ENCODE peak calls at places on chromosome 19, in four cellular contexts. Z is ovary, C is uterus, E is heart right ventricle. I is an unnamed sample. For H3K36me3, the result is how much of the 10 kb centered on the place peaks cover.

GRCh38 chr19:6023085-6023682 is 45.2 kb upstream of the RANBP3 start:
- DNase-seq in Z (no peak), C (no peak), E (no peak), I (no peak)

GRCh38 chr19:38655148-38655824 is 7.8 kb downstream of the ACTN4 start:
- DNase-seq in Z (no peak), C (no peak), E (no peak), I (no peak)

GRCh38 chr19:14073925-14074838 is 1.6 kb downstream of the MISP3 start:
- DNase-seq in Z (no peak), C (no peak), E (no peak), I (no peak)

GRCh38 chr19:41445575-41445974 is 2.6 kb downstream of the ERICH4 start:
- DNase-seq in Z (no peak), C (no peak), E (no peak), I (no peak)

GRCh38 chr19:41795031-41795461 is 1.3 kb upstream of the CEACAM3 start:
- DNase-seq in Z (no peak), C (no peak), E (peak), I (no peak)

GRCh38 chr19:2722541-2723344 is 1.6 kb upstream of the DIRAS1 start:
- DNase-seq in Z (peak), C (peak), E (peak), I (peak)

GRCh38 chr19:401836-402535 is 7.0 kb downstream of the C2CD4C start:
- DNase-seq in Z (no peak), C (peak), E (no peak), I (no peak)

GRCh38 chr19:48648134-48648533 is 2.1 kb upstream of the CA11 start:
- DNase-seq in Z (no peak), C (no peak), E (no peak), I (no peak)

GRCh38 chr19:52691737-52692136 is 43.1 kb downstream of the ZNF611 start:
- DNase-seq in Z (no peak), C (no peak), E (no peak), I (no peak)

GRCh38 chr19:11208526-11209471 is 11.5 kb upstream of the KANK2 start:
- DNase-seq in Z (no peak), C (no peak), E (no peak), I (no peak)

GRCh38 chr19:56312787-56313343 is 1.8 kb downstream of the ZSCAN5A start:
- DNase-seq in Z (no peak), C (no peak), E (no peak), I (no peak)

GRCh38 chr19:10568444-10568825 is 344 bp downstream of the CDKN2D start:
- DNase-seq in Z (no peak), C (no peak), E (peak), I (no peak)

GRCh38 chr19:1401138-1401888 is at the start of gene GAMT:
- DNase-seq in Z (no peak), C (no peak), E (no peak), I (peak)

GRCh38 chr19:54137913-54138776 is 583 bp downstream of the CNOT3 start:
- DNase-seq in Z (no peak), C (no peak), E (no peak), I (no peak)

GRCh38 chr19:42172261-42172660 is 40.0 kb upstream of the POU2F2 start:
- DNase-seq in Z (no peak), C (no peak), E (no peak), I (no peak)

GRCh38 chr19:15223649-15224371 is 8.4 kb downstream of the EPHX3 start:
- DNase-seq in Z (no peak), C (no peak), E (no peak), I (no peak)

GRCh38 chr19:15213715-15214381 is 13.1 kb upstream of the NOTCH3 start:
- DNase-seq in Z (peak), C (peak), E (peak), I (peak)

GRCh38 chr19:15222738-15223648 is 9.3 kb downstream of the EPHX3 start:
- DNase-seq in Z (peak), C (peak), E (peak), I (peak)

GRCh38 chr19:15216363-15216762 is 15.6 kb upstream of the NOTCH3 start:
- DNase-seq in Z (no peak), C (no peak), E (no peak), I (no peak)

DNA sequence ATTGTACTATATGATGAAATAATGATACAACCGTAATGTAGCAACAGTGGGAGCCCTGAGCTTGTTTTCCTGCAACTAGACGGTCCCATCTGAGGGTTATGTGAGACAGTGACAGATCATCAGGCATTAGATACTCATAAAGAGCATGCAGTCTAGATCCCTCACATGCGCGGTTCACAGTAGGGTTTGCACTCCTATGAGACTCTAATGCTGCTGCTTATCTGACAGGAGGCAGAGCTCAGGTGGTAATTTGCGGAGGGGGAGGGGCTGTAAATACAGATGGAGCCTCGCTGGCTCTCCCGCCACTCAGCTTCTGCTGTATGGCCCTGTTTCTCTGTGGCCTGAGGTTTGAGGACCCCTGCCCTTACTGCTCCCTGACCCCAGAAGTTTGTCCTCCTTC is 13.7 kb downstream of the EPHX3 start:
- DNase-seq in Z (no peak), C (no peak), E (no peak), I (no peak)
- H3K36me3 ChIP-seq in Z (under half), C (under half), E (under half), I (under half)

DNA sequence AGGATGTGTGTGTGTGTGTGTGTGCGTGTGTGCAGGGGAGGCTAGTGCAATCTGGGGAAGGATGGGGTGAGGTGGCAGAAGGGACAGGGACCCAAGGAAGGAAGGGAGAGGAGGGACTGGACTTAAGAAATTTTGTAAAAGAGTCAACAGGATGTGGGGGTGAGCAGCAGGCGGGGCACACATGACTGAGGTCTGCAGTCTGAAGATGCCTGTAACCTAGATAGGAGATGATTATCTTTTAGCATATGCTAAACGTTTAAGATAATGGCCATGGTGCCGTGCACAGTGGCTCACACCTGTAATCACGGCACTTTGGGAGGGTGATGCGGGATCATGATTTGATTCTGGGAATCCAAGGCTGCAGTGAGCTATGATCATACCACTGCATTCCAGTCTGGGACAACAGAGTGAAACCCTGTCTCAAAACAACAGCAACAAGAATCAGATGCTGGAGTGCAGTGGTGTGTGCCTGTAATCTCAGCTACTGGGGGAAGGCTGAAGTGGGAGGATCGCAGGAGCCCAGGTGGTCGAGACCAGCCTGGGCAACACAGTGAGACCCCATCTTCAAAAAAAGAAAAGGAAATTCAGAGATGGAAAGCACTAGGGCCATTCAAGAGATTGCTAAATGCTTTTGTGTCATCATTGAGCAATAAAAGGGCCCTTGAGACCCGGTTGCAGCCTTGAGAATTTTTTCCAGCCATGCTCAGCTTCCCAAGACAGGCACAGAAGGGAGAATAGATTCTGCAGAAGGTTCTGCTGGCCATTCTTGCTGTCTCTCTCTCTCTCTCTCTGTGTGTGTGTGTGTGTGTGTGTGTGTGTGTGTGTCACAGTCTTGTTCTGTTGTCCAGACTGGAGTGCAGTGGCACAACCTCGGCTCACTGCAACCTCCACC is 3.8 kb upstream of the ZNF414 start:
- DNase-seq in Z (no peak), C (no peak), E (no peak), I (no peak)
- H3K27ac ChIP-seq in Z (no peak), C (no peak), E (peak), I (peak)

DNA sequence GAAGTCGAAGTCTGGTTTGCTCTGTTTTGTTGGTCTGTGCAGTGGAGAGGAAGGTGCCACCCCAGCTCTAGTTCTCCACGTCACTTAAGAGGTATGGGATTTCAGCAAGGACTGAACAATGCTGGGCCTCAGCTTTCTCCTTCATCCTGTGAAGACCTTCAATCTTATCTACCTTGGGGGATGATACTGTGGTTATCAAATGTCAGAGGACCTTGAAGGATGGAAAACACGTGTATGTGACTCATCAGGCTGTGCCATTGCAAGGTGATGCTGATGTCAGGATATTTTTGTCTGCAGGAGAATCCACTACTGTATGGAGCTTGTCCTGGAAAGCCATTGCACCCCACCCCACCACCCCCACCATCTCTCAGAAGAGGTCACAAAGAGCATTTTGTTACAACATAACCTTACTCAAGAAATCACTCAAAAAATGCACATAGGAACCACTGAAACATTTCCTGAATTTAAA is 81.4 kb upstream of the UQCRFS1 start:
- DNase-seq in Z (no peak), C (no peak), E (no peak), I (no peak)
- H3K36me3 ChIP-seq in Z (under half), C (under half), E (under half), I (under half)

DNA sequence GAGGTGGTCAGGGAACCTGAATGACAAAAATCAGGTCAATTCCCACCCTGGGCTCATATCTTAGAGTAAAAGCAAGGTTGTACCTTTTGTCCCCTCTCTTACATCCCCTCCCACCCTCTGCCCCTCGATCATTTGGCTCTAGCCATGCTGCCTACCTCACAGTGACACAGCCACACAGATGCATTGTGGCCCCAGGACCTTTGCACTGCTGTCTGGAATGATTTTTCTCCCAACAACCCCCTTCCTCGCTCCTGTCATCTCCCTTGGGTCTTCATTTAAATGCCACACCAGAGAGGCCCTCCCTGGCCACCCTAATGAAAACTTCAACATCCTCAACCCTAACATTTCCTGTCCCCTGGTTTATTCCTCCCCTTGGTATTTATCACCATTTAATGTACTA is 4.3 kb downstream of the MYH14 start:
- DNase-seq in Z (no peak), C (no peak), E (no peak), I (no peak)
- H3K27ac ChIP-seq in Z (no peak), C (no peak), E (no peak), I (no peak)

DNA sequence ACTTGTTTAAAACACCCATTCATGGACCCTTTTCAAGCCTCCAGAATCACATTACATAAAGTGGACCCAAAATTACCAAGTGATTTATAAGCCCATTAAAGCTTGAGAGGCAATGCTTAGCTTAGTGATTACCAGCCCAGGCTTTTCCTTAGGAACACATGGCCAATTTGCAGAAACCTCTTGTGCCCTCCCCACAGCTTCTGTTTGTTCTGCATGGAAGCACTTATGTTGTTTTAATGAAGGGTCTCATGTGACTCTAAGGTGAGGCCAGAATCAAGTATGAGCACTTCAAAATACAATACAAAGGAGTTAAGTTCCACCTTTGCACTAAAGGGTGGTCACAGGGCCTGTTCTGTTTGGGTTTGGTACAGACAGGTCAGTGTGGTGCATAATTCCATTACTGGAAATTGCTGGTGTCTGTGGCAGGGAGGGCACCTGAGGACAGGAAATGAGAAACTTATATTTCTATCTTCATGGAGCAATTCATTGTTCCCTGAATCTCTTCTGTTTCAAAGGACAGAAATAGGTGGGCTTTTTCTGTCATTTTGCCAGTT is 15.3 kb downstream of the ZNF486 start:
- DNase-seq in Z (no peak), C (no peak), E (no peak), I (no peak)
- H3K36me3 ChIP-seq in Z (under half), C (under half), E (under half), I (under half)

GRCh38 chr19:4695224-4695731 is 25.1 kb upstream of the MYDGF start:
- DNase-seq in Z (no peak), C (peak), E (no peak), I (peak)
- H3K27ac ChIP-seq in Z (no peak), C (peak), E (peak), I (peak)

GRCh38 chr19:4258181-4258580 is 11.3 kb downstream of the YJU2 start:
- DNase-seq in Z (no peak), C (no peak), E (no peak), I (no peak)
- H3K36me3 ChIP-seq in Z (under half), C (under half), E (under half), I (half or more)